ENCODE peak calls at places on chromosome 12, in four cellular contexts. Z is H1, W is K562, H is HepG2. N is an unnamed sample.

GRCh38 chr12:25725874-25726273 is 172.8 kb upstream of the LMNTD1 start:
- DNase-seq in Z (no peak), W (no peak), H (no peak), N (no peak)

GRCh38 chr12:124006582-124007170 is 33.7 kb downstream of the ZNF664 start:
- DNase-seq in Z (no peak), W (peak; percentile 66), H (no peak), N (no peak)

GRCh38 chr12:126776047-126776446 is 1490.9 kb upstream of the TMEM132C start:
- DNase-seq in Z (no peak), W (no peak), H (no peak), N (no peak)

GRCh38 chr12:123096159-123096558 is 54.7 kb downstream of the PITPNM2 start:
- DNase-seq in Z (no peak), W (no peak), H (no peak), N (no peak)

GRCh38 chr12:78204926-78205325 is 374.2 kb downstream of the NAV3 start:
- DNase-seq in Z (no peak), W (no peak), H (no peak), N (no peak)

GRCh38 chr12:69348162-69348938 is at the start of gene LYZ:
- DNase-seq in Z (no peak), W (peak; percentile 63), H (peak; percentile 94), N (no peak)

GRCh38 chr12:5272061-5272820 is 159.7 kb upstream of the NTF3 start:
- DNase-seq in Z (no peak), W (no peak), H (no peak), N (no peak)

GRCh38 chr12:115697341-115697740 is 580.2 kb downstream of the MED13L start:
- DNase-seq in Z (no peak), W (no peak), H (no peak), N (no peak)

GRCh38 chr12:93868771-93869170 is 191.6 kb downstream of the CRADD start:
- DNase-seq in Z (no peak), W (no peak), H (no peak), N (no peak)

GRCh38 chr12:93865751-93866150 is 188.6 kb downstream of the CRADD start:
- DNase-seq in Z (no peak), W (no peak), H (no peak), N (no peak)

GRCh38 chr12:93875157-93875556 is 198.0 kb downstream of the CRADD start:
- DNase-seq in Z (no peak), W (no peak), H (no peak), N (no peak)

GRCh38 chr12:93873561-93873960 is 196.4 kb downstream of the CRADD start:
- DNase-seq in Z (no peak), W (no peak), H (no peak), N (no peak)

DNA sequence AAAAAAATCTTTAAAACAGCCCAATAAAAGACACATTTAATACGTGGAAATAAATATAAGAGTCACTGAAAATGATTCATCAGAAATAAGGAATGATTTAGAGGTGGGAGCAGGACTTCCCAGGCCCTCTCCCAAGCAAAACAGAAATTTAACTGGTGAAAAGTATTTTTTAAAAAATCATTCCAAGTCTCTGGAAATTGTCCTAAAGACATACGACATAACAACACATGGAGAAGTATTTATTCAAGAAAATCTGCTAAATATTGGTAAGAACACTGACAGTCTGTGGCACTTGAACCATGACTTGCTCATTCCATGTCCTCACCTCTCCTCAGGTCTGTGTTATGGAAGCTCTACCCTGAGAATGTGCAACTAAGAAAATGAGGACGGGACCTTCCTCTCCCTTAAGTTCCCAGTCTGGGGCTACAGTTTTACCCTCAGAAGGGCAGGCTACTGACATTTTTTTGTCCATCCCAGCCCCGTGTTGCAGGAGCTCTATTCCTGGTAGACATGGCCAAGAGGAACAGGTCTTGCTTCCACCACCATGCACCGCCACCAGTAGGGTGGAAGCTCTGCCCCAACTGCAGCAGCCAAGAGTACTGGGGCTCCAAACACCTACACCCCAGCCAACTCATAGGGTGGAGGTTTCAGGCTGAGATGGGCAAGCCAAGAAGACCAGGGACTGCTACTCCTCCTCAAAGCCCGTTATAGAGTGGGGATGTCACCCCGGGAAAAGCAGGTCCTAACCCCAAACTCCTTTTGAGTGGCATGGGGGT is 193.0 kb downstream of the CRADD start:
- DNase-seq in Z (no peak), W (no peak), H (no peak), N (no peak)
- TF ChIP-seq PHF8 in Z (no peak), W (no peak), H (no peak), N (no peak)

DNA sequence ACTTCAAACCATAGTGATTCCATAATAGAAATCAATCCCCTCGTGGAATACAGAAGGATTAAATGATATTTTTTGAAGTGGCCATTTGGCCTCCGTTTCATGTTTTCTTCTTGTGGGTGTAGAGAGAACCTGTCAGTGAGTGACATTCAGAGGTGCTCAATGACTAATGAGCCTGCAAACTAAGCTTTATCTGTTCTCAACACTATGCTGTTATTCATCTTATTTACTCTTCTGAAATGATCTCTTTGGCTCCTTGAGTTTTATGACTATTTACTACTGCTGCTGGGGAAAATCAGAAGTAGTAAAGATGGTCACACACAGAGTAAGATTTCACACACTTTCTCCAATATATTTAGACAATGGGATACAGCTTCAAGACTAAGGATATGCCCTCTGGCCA is 30.4 kb downstream of the ATP2B1 start:
- DNase-seq in Z (no peak), W (peak; percentile 82), H (no peak), N (no peak)
- TF ChIP-seq PHF8 in Z (no peak), W (no peak), H (no peak), N (no peak)

DNA sequence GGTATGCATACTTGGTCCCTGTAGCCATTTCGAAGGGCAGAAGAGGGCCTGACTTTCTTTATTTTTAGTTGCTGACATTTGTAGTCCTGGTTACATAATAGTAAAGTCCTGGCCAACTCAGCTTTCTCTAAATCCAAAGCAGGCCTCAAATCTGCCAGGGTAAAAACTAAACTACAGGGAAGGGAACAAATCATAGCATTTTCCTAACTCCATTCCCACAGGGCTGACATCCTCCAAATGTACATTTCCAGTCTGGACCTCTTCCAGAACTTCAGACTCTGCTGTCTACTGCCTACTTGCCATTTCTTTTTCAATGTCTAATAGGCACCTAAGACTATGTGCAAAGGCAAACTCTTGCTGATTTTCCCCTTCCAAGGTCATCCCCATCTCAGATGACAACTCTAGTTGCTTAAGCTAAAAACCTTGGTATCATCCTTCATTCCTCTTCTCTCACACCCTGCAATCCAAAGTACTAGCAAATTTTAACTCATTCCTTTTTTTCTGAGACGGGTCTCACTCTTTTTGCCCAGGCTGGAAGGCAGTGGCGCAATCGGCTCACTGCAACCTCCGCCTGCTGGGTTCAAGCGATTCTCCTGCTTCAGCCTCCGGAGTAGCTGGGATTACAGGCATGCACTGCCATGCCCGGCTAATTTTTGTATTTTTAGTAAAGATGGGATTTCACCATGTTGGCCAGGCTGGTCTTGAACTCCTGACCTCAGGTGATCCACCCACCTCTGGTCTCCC is 2.0 kb downstream of the DDIT3 start:
- DNase-seq in Z (no peak), W (no peak), H (no peak), N (no peak)
- TF ChIP-seq PHF8 in Z (no peak), W (no peak), H (no peak), N (no peak)

GRCh38 chr12:131860472-131861260 is 32.5 kb downstream of the MMP17 start:
- DNase-seq in Z (no peak), W (peak; percentile 89), H (peak; percentile 94), N (peak; percentile 99)
- TF ChIP-seq PHF8 in Z (no peak), W (peak; percentile 54), H (peak; percentile 77), N (no peak)

DNA sequence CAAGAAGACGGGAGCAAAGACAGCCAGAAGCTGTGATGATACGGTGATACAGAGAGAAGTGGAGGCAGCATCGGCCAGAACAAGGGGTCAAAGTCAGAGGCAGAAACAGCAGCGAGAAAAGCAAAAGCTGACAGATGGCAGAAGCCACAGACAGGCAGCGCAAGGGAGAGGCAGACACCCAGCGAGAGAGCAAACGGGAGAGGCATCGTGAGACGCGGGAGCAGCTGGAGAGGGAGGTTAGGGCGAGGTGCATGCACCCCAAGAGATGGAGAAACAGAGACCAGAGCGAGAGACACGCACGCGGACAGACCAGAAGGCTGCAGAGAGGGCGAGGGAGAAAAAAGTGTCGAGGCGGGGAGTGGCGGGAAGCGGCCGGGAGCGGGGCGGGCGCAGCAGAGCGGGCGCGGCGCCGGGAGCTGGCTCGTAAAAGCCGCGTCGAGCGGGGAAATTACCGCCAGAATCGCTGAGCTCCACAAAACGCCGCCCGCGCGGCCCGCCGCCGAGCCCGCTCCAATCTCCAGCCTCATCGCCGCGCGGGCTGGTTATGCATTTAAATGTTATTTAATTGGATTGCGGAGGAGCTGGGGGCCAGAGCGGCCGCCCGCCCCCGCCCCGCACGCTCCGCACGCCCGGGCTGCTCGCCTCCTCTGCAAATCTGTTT is 15.6 kb downstream of the SMUG1 start:
- DNase-seq in Z (peak; percentile 66), W (no peak), H (no peak), N (no peak)
- TF ChIP-seq PHF8 in Z (no peak), W (no peak), H (no peak), N (no peak)

GRCh38 chr12:43550831-43551270 is 1.2 kb downstream of the ADAMTS20 start:
- DNase-seq in Z (peak; percentile 61), W (no peak), H (no peak), N (no peak)

GRCh38 chr12:43556057-43556456 is 4.1 kb upstream of the ADAMTS20 start:
- DNase-seq in Z (no peak), W (no peak), H (no peak), N (no peak)

GRCh38 chr12:43551971-43552559 is at the start of gene ADAMTS20:
- DNase-seq in Z (peak; percentile 90), W (no peak), H (no peak), N (no peak)

GRCh38 chr12:43551271-43551970 is 582 bp downstream of the ADAMTS20 start:
- DNase-seq in Z (peak; percentile 76), W (no peak), H (no peak), N (no peak)
- TF ChIP-seq PHF8 in Z (peak; percentile 41), W (no peak), H (no peak), N (no peak)